ENCODE peak calls at places on chromosomes 6 and 20, in five cellular contexts. Z is cardiac muscle cell, V is endothelial cell of umbilical vein, U is left ventricle myocardium inferior, T is H1. Q is an unnamed sample.

GRCh38 chr20:11626551-11626950 is 291.1 kb upstream of the BTBD3 start:
- DNase-seq in Z (no peak), V (no peak), U (no peak), T (no peak), Q (no peak)

GRCh38 chr6:77455271-77455670 is 8.0 kb downstream of the HTR1B start:
- DNase-seq in Z (peak), V (peak), U (no peak), T (no peak), Q (no peak)

GRCh38 chr6:83868639-83869038 is 9.2 kb downstream of the CYB5R4 start:
- DNase-seq in Z (peak), V (peak), U (no peak), T (no peak), Q (no peak)

GRCh38 chr6:113500221-113500620 is 356.9 kb upstream of the MARCKS start:
- DNase-seq in Z (peak), V (peak), U (no peak), T (no peak), Q (no peak)

GRCh38 chr6:107819217-107819616 is 4.9 kb downstream of the SCML4 start:
- DNase-seq in Z (no peak), V (no peak), U (no peak), T (no peak), Q (no peak)

GRCh38 chr6:26330835-26331808 is 33.9 kb upstream of the BTN3A2 start:
- DNase-seq in Z (peak), V (peak), U (no peak), T (no peak), Q (no peak)

GRCh38 chr6:84282566-84282965 is 55.1 kb upstream of the CEP162 start:
- DNase-seq in Z (peak), V (peak), U (no peak), T (no peak), Q (no peak)

GRCh38 chr20:24378651-24379050 is 90.8 kb upstream of the SYNDIG1 start:
- DNase-seq in Z (no peak), V (no peak), U (no peak), T (no peak), Q (no peak)

GRCh38 chr6:22521035-22521434 is 48.3 kb upstream of the HDGFL1 start:
- DNase-seq in Z (no peak), V (no peak), U (no peak), T (no peak), Q (no peak)

GRCh38 chr20:24960302-24960801 is 11.3 kb downstream of the CST7 start:
- DNase-seq in Z (no peak), V (no peak), U (no peak), T (no peak), Q (no peak)

GRCh38 chr20:9594284-9594875 is 80.0 kb downstream of the LAMP5 start:
- DNase-seq in Z (no peak), V (peak), U (no peak), T (no peak), Q (no peak)

GRCh38 chr6:26159417-26160273 is 72.4 kb downstream of the HFE start:
- DNase-seq in Z (peak), V (peak), U (no peak), T (no peak), Q (no peak)

GRCh38 chr6:147691436-147691835 is 182.9 kb downstream of the SAMD5 start:
- DNase-seq in Z (no peak), V (no peak), U (no peak), T (no peak), Q (no peak)

GRCh38 chr6:81696505-81696904 is 56.0 kb downstream of the TENT5A start:
- DNase-seq in Z (no peak), V (peak), U (no peak), T (no peak), Q (no peak)

GRCh38 chr20:34876161-34877001 is at the start of gene ACSS2:
- DNase-seq in Z (peak), V (peak), U (peak), T (peak), Q (peak)
- H3K27ac ChIP-seq in Z (peak), V (peak), U (peak), T (no peak), Q (peak)

GRCh38 chr6:11763460-11764249 is 14.9 kb downstream of the ADTRP start:
- DNase-seq in Z (peak), V (no peak), U (no peak), T (no peak), Q (no peak)

GRCh38 chr6:11764250-11764604 is 14.4 kb downstream of the ADTRP start:
- DNase-seq in Z (no peak), V (no peak), U (no peak), T (no peak), Q (no peak)

GRCh38 chr6:11759995-11760394 is 18.6 kb downstream of the ADTRP start:
- DNase-seq in Z (no peak), V (no peak), U (no peak), T (no peak), Q (no peak)

GRCh38 chr6:11761744-11762620 is 16.6 kb downstream of the ADTRP start:
- DNase-seq in Z (no peak), V (no peak), U (no peak), T (no peak), Q (no peak)

GRCh38 chr6:11762782-11763459 is 15.7 kb downstream of the ADTRP start:
- DNase-seq in Z (no peak), V (peak), U (no peak), T (no peak), Q (no peak)
- H3K27ac ChIP-seq in Z (peak), V (no peak), U (no peak), T (no peak), Q (no peak)

GRCh38 chr6:163963205-163964120 is 548.9 kb downstream of the QKI start:
- DNase-seq in Z (no peak), V (no peak), U (peak), T (no peak), Q (no peak)
- H3K27ac ChIP-seq in Z (peak), V (no peak), U (peak), T (no peak), Q (no peak)

GRCh38 chr6:36115412-36115811 is 14.9 kb upstream of the MAPK13 start:
- DNase-seq in Z (no peak), V (no peak), U (no peak), T (no peak), Q (no peak)
- H3K27ac ChIP-seq in Z (no peak), V (no peak), U (no peak), T (no peak), Q (no peak)

DNA sequence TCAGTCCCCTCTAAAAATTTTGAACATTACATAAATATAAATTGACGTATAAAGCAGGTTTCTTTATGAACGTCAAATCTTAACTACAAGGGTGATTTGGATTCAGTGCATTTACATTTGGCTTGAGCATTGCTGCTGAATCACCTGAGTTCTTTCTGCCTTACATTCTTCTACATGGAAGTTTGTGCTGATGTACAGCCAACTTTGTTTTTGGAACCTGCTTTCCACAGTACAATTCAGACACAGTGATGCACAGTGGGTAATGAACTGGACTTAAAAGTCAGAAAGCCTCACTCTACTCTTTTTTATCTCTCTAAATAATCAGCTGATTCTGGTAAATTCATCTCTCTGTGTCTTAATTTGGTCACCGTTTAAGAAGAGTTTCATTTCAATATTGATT is 47.6 kb downstream of the RCAN2 start:
- DNase-seq in Z (no peak), V (no peak), U (no peak), T (no peak), Q (no peak)
- H3K27ac ChIP-seq in Z (peak), V (no peak), U (peak), T (no peak), Q (no peak)

GRCh38 chr6:167547328-167547692 is 222.4 kb downstream of the TTLL2 start:
- DNase-seq in Z (no peak), V (no peak), U (no peak), T (no peak), Q (no peak)

GRCh38 chr6:167541544-167541943 is 216.7 kb downstream of the TTLL2 start:
- DNase-seq in Z (no peak), V (no peak), U (no peak), T (no peak), Q (no peak)

GRCh38 chr6:167546611-167547327 is 221.9 kb downstream of the TTLL2 start:
- DNase-seq in Z (no peak), V (no peak), U (no peak), T (no peak), Q (no peak)

GRCh38 chr6:167547751-167548150 is 222.9 kb downstream of the TTLL2 start:
- DNase-seq in Z (peak), V (peak), U (no peak), T (no peak), Q (no peak)

DNA sequence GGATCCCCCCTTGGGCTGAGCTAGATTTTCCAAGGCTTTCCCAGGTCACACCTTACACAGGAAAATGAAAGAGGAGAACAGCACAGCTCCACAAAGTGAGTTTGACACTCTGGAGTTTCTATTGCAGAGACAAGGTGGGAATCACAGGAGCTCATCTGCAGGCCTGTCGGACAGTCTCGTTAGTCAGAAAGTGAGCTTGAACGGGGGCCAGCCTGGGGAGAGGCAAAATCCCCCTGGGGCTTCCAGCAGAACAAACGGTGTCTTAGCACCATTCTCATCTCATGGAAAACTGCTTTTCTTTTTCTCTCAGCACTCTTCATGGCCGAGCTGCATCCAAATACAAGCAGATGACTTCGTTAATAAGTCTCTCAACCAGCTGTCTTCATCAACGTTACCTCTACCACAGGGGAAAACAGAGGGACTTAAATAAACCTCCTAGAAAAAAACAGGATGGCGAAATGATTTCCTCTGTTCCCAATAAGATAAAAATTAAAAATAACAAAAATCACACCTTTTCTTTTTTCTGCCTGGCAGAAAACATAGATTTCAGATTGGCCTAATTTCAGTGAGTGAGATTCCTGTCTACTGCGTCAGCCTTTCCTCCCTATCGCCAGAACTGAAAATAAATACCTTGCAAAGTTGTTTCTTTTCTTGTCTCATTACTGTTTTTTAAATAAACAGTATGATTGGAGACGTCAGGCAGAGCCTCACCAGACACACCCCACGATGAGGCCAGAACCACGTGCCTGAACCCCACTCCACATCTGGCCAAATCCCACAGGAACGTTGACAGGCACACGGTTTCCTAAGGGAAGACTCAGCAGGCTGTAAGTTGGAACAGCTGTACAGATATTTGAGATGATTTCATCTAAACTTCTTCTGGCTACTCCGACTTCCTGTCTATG is 219.0 kb downstream of the TTLL2 start:
- DNase-seq in Z (peak), V (peak), U (peak), T (no peak), Q (no peak)
- H3K27ac ChIP-seq in Z (no peak), V (peak), U (peak), T (no peak), Q (no peak)

GRCh38 chr6:56440551-56440981 is 193.2 kb upstream of the COL21A1 start:
- DNase-seq in Z (no peak), V (no peak), U (no peak), T (no peak), Q (no peak)

GRCh38 chr6:56444855-56445254 is 197.5 kb upstream of the COL21A1 start:
- DNase-seq in Z (no peak), V (no peak), U (no peak), T (no peak), Q (no peak)

GRCh38 chr6:56450376-56450775 is 192.3 kb downstream of the DST start:
- DNase-seq in Z (peak), V (peak), U (no peak), T (no peak), Q (no peak)

GRCh38 chr6:56448056-56448455 is 194.6 kb downstream of the DST start:
- DNase-seq in Z (peak), V (peak), U (no peak), T (no peak), Q (no peak)

GRCh38 chr6:56445818-56446217 is 196.9 kb downstream of the DST start:
- DNase-seq in Z (peak), V (no peak), U (no peak), T (no peak), Q (no peak)
- H3K27ac ChIP-seq in Z (no peak), V (no peak), U (peak), T (no peak), Q (no peak)

GRCh38 chr6:159608961-159609673 is 83.9 kb downstream of the SOD2 start:
- DNase-seq in Z (peak), V (no peak), U (no peak), T (peak), Q (no peak)

GRCh38 chr6:159615923-159616322 is 77.1 kb downstream of the SOD2 start:
- DNase-seq in Z (no peak), V (no peak), U (no peak), T (no peak), Q (no peak)

GRCh38 chr6:159609813-159610212 is 83.2 kb downstream of the SOD2 start:
- DNase-seq in Z (peak), V (no peak), U (peak), T (no peak), Q (no peak)

GRCh38 chr6:159606786-159607185 is 86.3 kb downstream of the SOD2 start:
- DNase-seq in Z (no peak), V (no peak), U (no peak), T (no peak), Q (no peak)

GRCh38 chr6:159610881-159611280 is 82.2 kb downstream of the SOD2 start:
- DNase-seq in Z (no peak), V (no peak), U (no peak), T (no peak), Q (no peak)
- H3K27ac ChIP-seq in Z (no peak), V (no peak), U (no peak), T (no peak), Q (no peak)

DNA sequence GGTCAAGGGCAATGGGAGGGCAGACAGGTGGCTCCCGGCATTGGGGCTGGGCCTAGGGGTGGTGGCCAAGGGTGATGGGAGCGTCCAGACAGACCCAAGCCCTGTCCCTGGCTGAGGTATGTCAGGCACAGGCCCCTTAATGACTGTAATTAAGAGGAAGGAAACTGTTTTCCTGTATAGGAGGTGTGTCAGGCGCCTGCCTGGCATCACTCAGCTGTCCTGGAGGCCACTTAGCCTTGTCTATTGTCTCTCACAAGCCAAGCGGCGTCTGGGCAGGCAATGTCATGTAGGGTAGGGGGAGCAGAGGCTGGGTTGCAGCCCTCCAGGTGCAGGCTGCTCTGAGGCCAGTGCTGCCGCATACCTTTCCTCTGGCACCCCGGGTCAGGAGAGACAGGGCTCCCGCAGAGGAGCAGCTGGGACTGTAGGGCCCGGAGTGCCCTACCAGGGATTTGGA is 3.9 kb upstream of the FAM83C start:
- DNase-seq in Z (no peak), V (no peak), U (no peak), T (no peak), Q (no peak)
- H3K27ac ChIP-seq in Z (peak), V (no peak), U (no peak), T (no peak), Q (no peak)

GRCh38 chr20:44990425-44990824 is 24.1 kb downstream of the STK4 start:
- DNase-seq in Z (peak), V (no peak), U (no peak), T (no peak), Q (no peak)
- H3K27ac ChIP-seq in Z (no peak), V (no peak), U (peak), T (no peak), Q (peak)

Q was measured in substantia nigra.